ENCODE peak calls at places on chromosomes 4 and X, in six cellular contexts. S, U, D, V, E and G are unnamed samples.

GRCh38 chr4:82705881-82706280 is 92.7 kb downstream of the SCD5 start:
- DNase-seq in D (no peak), U (no peak), S (no peak), V (no peak), E (no peak), G (no peak)

GRCh38 chr4:73764513-73764912 is 24.1 kb downstream of the CXCL8 start:
- DNase-seq in D (no peak), S (no peak), E (no peak), U (no peak), V (no peak), G (no peak)

GRCh38 chr4:87321888-87322287 is 794 bp downstream of the HSD17B13 start:
- DNase-seq in V (no peak), S (no peak), E (no peak), U (no peak), D (no peak), G (no peak)

GRCh38 chr4:38204317-38205060 is 244.3 kb downstream of the PTTG2 start:
- DNase-seq in S (no peak), E (no peak), V (no peak), U (no peak), D (no peak), G (no peak)

GRCh38 chr4:138507527-138507926 is 265.4 kb upstream of the SLC7A11 start:
- DNase-seq in V (no peak), S (no peak), D (no peak), U (no peak), E (no peak), G (no peak)

GRCh38 chr4:53477666-53478065 is 100.2 kb downstream of the FIP1L1 start:
- DNase-seq in U (no peak), D (no peak), E (no peak), S (no peak), V (no peak), G (no peak)

GRCh38 chr4:147492761-147493160 is 11.9 kb downstream of the EDNRA start:
- DNase-seq in U (no peak), E (no peak), V (no peak), S (no peak), D (peak; percentile 41), G (no peak)

GRCh38 chrX:91039777-91040176 is 394.9 kb upstream of the PABPC5 start:
- DNase-seq in E (no peak), S (no peak), V (no peak), D (no peak), U (no peak), G (no peak)

GRCh38 chrX:118872102-118872566 is 48.5 kb downstream of the ZCCHC12 start:
- DNase-seq in U (no peak), E (peak; percentile 34), D (no peak), S (no peak), V (peak; percentile 31), G (peak; percentile 70)

GRCh38 chrX:154602226-154602625 is 16.9 kb downstream of the CTAG1B start:
- DNase-seq in U (no peak), V (no peak), E (no peak), D (no peak), S (no peak), G (no peak)

GRCh38 chr4:95231713-95232112 is 317.1 kb downstream of the UNC5C start:
- DNase-seq in S (no peak), D (no peak), V (peak; percentile 34), E (no peak), U (no peak), G (no peak)

GRCh38 chrX:129665916-129666644 is 11.3 kb upstream of the APLN start:
- DNase-seq in S (no peak), V (no peak), E (no peak), D (no peak), U (no peak), G (no peak)

GRCh38 chr4:89064848-89065247 is 7.9 kb upstream of the FAM13A start:
- DNase-seq in V (no peak), S (no peak), E (no peak), D (no peak), U (no peak), G (no peak)

GRCh38 chr4:15778742-15779231 is 659 bp downstream of the CD38 start:
- DNase-seq in U (no peak), E (no peak), V (peak; percentile 64), S (no peak), D (no peak), G (peak; percentile 66)

GRCh38 chrX:2699959-2700358 is 8.9 kb downstream of the CD99 start:
- DNase-seq in S (no peak), D (no peak), V (no peak), U (no peak), E (no peak), G (no peak)

GRCh38 chrX:2697306-2697705 is 6.2 kb downstream of the CD99 start:
- DNase-seq in D (no peak), E (no peak), S (no peak), V (no peak), U (no peak), G (no peak)

GRCh38 chrX:2697741-2698294 is 6.7 kb downstream of the CD99 start:
- DNase-seq in D (no peak), V (no peak), E (no peak), S (no peak), U (no peak), G (no peak)

GRCh38 chrX:2696698-2697215 is 5.7 kb downstream of the CD99 start:
- DNase-seq in S (no peak), D (no peak), U (no peak), V (no peak), E (no peak), G (no peak)

GRCh38 chrX:2698604-2699003 is 7.5 kb downstream of the CD99 start:
- DNase-seq in V (no peak), U (no peak), D (no peak), S (no peak), E (no peak), G (no peak)
- H3K4me1 ChIP-seq in V (peaks cover 59% of the 10 kb centered on the region), U (peaks cover 55% of the 10 kb centered on the region), D (peaks cover 22% of the 10 kb centered on the region), S (peaks cover 83% of the 10 kb centered on the region), E (peaks cover 36% of the 10 kb centered on the region), G (peaks cover 90% of the 10 kb centered on the region)

DNA sequence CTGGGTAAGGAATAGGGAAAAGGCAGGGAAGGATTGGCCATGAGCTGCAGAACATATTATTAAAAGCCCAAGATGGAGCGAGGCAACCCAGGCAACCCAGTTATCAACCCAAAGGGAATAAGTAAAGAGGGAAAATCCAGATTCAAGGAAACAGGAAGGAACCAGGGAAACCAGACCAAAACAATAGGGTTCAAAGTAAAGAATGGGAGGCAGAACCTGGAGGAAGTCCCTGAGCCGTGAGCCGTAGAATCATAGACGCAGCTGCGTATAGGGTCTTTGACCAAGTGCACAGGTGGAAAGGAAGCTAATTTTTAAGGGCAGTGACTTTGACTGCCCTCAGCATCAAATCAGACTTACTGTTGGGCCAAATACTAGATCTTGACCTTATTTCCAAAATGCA is 98.5 kb upstream of the SRD5A3 start:
- DNase-seq in V (no peak), U (no peak), S (no peak), D (no peak), E (no peak), G (no peak)
- TF ChIP-seq EP300 in V (no peak), U (no peak), S (no peak), D (no peak), E (no peak), G (no peak)

GRCh38 chr4:31701256-31701655 is 981.1 kb downstream of the PCDH7 start:
- DNase-seq in S (no peak), V (no peak), U (no peak), D (no peak), E (no peak), G (no peak)
- H3K27me3 ChIP-seq in S (no peaks in the 10 kb centered on the region), V (no peaks in the 10 kb centered on the region), U (no peaks in the 10 kb centered on the region), D (no peaks in the 10 kb centered on the region), E (no peaks in the 10 kb centered on the region), G (no peaks in the 10 kb centered on the region)

GRCh38 chr4:66187175-66187720 is 517.0 kb upstream of the EPHA5 start:
- DNase-seq in D (no peak), V (no peak), E (no peak), S (no peak), U (no peak), G (peak; percentile 54)
- H3K4me1 ChIP-seq in D (no peaks in the 10 kb centered on the region), V (no peaks in the 10 kb centered on the region), E (no peaks in the 10 kb centered on the region), S (no peaks in the 10 kb centered on the region), U (no peaks in the 10 kb centered on the region), G (no peaks in the 10 kb centered on the region)

DNA sequence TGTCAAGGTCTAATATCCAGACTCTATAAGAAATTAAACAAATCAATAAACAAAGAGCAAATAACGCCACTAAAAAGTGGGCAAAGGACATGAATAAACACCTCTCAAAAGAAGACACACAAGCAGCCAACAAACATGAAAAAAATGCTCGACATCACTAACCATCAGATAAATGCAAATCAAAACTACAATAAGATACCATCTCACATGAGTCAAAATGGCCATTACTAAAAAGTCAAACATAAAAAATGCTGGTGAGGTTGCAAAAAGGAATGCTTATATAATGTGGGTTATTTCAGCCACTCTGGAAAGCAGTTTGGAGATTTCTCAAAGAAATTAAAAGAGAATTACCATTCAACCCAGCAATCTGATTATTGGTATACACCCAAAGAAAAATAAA is 481.1 kb downstream of the STPG2 start:
- DNase-seq in V (no peak), D (no peak), E (no peak), U (no peak), S (no peak), G (no peak)
- TF ChIP-seq EP300 in V (no peak), D (no peak), E (no peak), U (no peak), S (no peak), G (no peak)

GRCh38 chrX:25013593-25014365 is 2.0 kb downstream of the ARX start:
- DNase-seq in S (no peak), E (no peak), D (no peak), U (no peak), V (no peak), G (no peak)
- H3K27me3 ChIP-seq in S (peaks cover 97% of the 10 kb centered on the region), E (peaks cover 87% of the 10 kb centered on the region), D (no peaks in the 10 kb centered on the region), U (no peaks in the 10 kb centered on the region), V (peaks cover 97% of the 10 kb centered on the region), G (peaks cover 97% of the 10 kb centered on the region)

DNA sequence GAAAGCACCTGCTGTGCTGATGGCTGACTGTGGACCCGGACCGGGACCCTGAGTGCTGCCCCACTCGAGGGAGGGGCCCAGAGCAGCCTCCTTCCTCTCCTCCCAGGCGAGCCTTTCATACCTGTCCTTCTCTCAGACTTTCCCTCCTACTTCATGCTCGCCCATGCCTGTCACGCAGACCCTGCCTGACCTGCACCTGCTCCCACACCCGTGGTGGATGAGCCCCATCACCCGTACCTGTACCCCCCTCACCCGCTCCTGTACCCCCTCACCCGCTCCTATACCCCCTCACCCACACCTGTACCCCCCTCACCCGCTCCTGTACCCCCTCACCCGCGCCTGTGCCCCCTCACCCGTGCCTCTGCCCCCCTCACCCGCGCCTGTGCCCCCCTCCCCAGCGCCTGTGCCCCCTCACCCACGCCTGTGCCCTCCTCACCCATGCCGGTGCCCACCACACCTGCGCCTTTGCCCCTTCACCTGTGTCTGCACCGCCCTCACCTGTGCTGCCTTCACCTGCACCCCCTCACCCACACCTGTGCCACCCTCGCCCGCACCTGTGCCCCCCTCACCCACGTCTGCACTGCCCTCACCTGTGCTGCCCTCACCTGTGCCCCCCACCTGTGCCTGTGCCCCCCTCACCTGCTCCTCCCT is 5.8 kb downstream of the MAEA start:
- DNase-seq in D (no peak), S (peak; percentile 62), U (no peak), V (no peak), E (no peak), G (peak; percentile 50)
- H3K4me1 ChIP-seq in D (peaks cover 29% of the 10 kb centered on the region), S (peaks cover 54% of the 10 kb centered on the region), U (peaks cover 26% of the 10 kb centered on the region), V (peaks cover 12% of the 10 kb centered on the region), E (peaks cover 56% of the 10 kb centered on the region), G (peaks cover 46% of the 10 kb centered on the region)